ENCODE peak calls at places on chromosomes 2 and 18, in four cellular contexts. One of them, this sample, is unnamed.

GRCh38 chr2:74564222-74564621 is 9.7 kb downstream of the DOK1 start:
- DNase-seq in K562: no peak
- DNase-seq in HEK293T: no peak
- DNase-seq in HepG2: no peak
- DNase-seq in this sample: no peak

GRCh38 chr2:98658816-98659486 is 50.6 kb downstream of the UNC50 start:
- DNase-seq in K562: no peak
- DNase-seq in HEK293T: no peak
- DNase-seq in HepG2: no peak
- DNase-seq in this sample: no peak

GRCh38 chr2:164903214-164903613 is 52.1 kb downstream of the SLC38A11 start:
- DNase-seq in K562: no peak
- DNase-seq in HEK293T: no peak
- DNase-seq in HepG2: no peak
- DNase-seq in this sample: no peak

GRCh38 chr2:56184500-56184996 is 758 bp downstream of the CCDC85A start:
- DNase-seq in K562: peak
- DNase-seq in HEK293T: peak
- DNase-seq in HepG2: no peak
- DNase-seq in this sample: peak

GRCh38 chr18:9137168-9138066 is 836 bp downstream of the ANKRD12 start:
- DNase-seq in K562: peak
- DNase-seq in HEK293T: peak
- DNase-seq in HepG2: peak
- DNase-seq in this sample: peak

GRCh38 chr2:8543412-8544167 is 138.3 kb upstream of the ID2 start:
- DNase-seq in K562: no peak
- DNase-seq in HEK293T: no peak
- DNase-seq in HepG2: no peak
- DNase-seq in this sample: no peak

GRCh38 chr2:178891265-178891958 is 84.2 kb upstream of the TTN start:
- DNase-seq in K562: peak
- DNase-seq in HEK293T: peak
- DNase-seq in HepG2: peak
- DNase-seq in this sample: peak

GRCh38 chr2:86648696-86649095 is 25.0 kb upstream of the RNF103 start:
- DNase-seq in K562: no peak
- DNase-seq in HEK293T: no peak
- DNase-seq in HepG2: no peak
- DNase-seq in this sample: no peak

GRCh38 chr2:19046986-19047780 is 311.2 kb downstream of the OSR1 start:
- DNase-seq in K562: no peak
- DNase-seq in HEK293T: no peak
- DNase-seq in HepG2: no peak
- DNase-seq in this sample: no peak

GRCh38 chr2:55120634-55121359 is 70.5 kb upstream of the RTN4 start:
- DNase-seq in K562: peak
- DNase-seq in HEK293T: peak
- DNase-seq in HepG2: no peak
- DNase-seq in this sample: no peak

GRCh38 chr2:239155806-239156480 is 244.9 kb downstream of the HDAC4 start:
- DNase-seq in K562: no peak
- DNase-seq in HEK293T: no peak
- DNase-seq in HepG2: no peak
- DNase-seq in this sample: no peak

GRCh38 chr2:121285926-121286325 is 924 bp upstream of the TFCP2L1 start:
- DNase-seq in K562: no peak
- DNase-seq in HEK293T: no peak
- DNase-seq in HepG2: no peak
- DNase-seq in this sample: no peak

GRCh38 chr2:104874230-104874629 is 20.3 kb downstream of the POU3F3 start:
- DNase-seq in K562: no peak
- DNase-seq in HEK293T: no peak
- DNase-seq in HepG2: no peak
- DNase-seq in this sample: no peak

DNA sequence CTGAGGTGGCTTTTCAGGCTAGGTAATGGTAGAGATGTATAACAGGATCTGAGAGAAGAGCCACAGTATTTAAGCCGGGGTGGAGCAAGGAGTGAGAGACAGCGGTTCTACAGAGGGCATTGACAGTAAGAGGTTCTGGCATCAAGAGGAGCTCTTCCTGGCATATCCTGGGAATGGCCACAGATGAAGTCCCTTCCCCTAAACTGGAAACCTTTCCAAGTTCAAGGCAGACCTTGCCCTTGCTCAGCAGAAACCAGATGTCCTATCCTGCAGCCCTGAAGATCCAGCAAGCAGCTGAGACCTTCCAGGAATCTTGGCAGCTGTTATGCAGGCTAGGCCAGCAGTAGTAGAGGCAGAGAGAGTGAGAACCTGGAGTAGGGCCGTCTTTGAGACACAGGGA is 18.1 kb downstream of the REG1A start:
- DNase-seq in K562: no peak
- DNase-seq in HEK293T: no peak
- DNase-seq in HepG2: no peak
- DNase-seq in this sample: no peak
- TF ChIP-seq ELF4 in K562: no peak
- TF ChIP-seq ELF4 in HEK293T: no peak
- TF ChIP-seq ELF4 in HepG2: no peak
- TF ChIP-seq ELF4 in this sample: no peak

GRCh38 chr2:231393149-231394131 is 2.1 kb upstream of the B3GNT7 start:
- DNase-seq in K562: no peak
- DNase-seq in HEK293T: no peak
- DNase-seq in HepG2: peak
- DNase-seq in this sample: peak
- TF ChIP-seq ELF4 in K562: no peak
- TF ChIP-seq ELF4 in HEK293T: no peak
- TF ChIP-seq ELF4 in HepG2: no peak
- TF ChIP-seq ELF4 in this sample: no peak

GRCh38 chr2:111117666-111118454 is 2.9 kb upstream of the BCL2L11 start:
- DNase-seq in K562: no peak
- DNase-seq in HEK293T: no peak
- DNase-seq in HepG2: no peak
- DNase-seq in this sample: peak
- TF ChIP-seq ELF4 in K562: no peak
- TF ChIP-seq ELF4 in HEK293T: no peak
- TF ChIP-seq ELF4 in HepG2: no peak
- TF ChIP-seq ELF4 in this sample: no peak

GRCh38 chr2:173830169-173830568 is 135.0 kb downstream of the SP3 start:
- DNase-seq in K562: no peak
- DNase-seq in HEK293T: no peak
- DNase-seq in HepG2: no peak
- DNase-seq in this sample: no peak
- TF ChIP-seq ELF4 in K562: no peak
- TF ChIP-seq ELF4 in HEK293T: no peak
- TF ChIP-seq ELF4 in HepG2: no peak
- TF ChIP-seq ELF4 in this sample: no peak

DNA sequence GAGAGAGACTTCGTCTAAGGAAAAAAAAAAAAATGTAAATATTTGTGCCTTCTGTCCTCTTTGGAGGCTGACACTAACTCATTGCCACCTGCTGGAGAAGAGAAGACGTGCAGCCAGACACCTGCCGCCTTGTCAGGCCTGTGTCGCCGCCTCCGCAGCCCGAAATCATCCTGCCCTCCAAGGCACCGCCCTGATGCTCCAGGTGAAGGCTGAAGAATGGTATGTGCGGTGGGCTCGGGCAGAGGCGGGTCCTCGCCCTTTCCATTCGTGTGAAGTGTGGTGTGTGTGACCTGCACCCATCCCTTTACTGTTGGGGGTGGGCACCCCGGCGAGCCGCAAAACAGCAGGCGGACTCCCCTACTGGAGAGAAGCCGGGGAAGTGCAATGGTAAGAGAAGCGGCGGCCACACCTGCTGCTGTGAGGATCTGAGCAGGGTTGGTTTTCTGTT is 60.4 kb downstream of the FAM161A start:
- DNase-seq in K562: peak
- DNase-seq in HEK293T: peak
- DNase-seq in HepG2: peak
- DNase-seq in this sample: peak
- TF ChIP-seq ELF4 in K562: no peak
- TF ChIP-seq ELF4 in HEK293T: no peak
- TF ChIP-seq ELF4 in HepG2: no peak
- TF ChIP-seq ELF4 in this sample: no peak

DNA sequence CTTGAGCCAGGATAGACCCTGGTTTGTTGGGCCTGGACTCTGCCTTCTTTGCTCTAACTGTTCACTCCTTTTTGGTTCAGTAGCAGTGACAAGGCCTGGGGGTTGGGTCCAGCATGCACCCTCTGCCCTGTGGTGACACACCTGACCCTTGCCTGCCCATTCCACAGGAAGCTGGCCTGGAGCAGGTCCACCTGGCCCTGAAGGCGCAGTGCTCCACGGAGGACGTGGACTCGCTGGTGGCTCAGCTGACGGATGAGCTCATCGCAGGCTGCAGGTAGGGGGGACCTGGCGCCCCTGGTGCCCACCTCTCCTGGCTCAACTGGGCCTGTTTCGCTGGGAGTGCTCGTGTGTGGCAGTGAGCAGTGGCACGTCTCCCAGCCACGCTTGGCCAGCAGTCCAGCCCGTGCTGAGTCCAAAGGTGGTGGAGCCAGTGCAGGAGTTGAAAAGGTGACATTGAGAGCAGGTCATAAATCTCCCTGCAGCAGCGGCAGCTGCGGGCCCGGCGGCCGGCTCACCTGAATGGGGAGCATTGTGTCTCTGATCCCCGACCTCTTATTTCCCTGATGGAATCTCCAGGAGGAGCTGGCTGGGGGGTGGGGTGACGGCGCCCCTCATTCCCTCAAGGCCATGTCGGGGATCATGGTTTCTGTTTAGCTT is 102.6 kb downstream of the DYSF start:
- DNase-seq in K562: no peak
- DNase-seq in HEK293T: no peak
- DNase-seq in HepG2: peak
- DNase-seq in this sample: no peak
- TF ChIP-seq ELF4 in K562: no peak
- TF ChIP-seq ELF4 in HEK293T: no peak
- TF ChIP-seq ELF4 in HepG2: no peak
- TF ChIP-seq ELF4 in this sample: no peak

GRCh38 chr2:12126325-12126724 is 379.9 kb downstream of the LPIN1 start:
- DNase-seq in K562: peak
- DNase-seq in HEK293T: no peak
- DNase-seq in HepG2: no peak
- DNase-seq in this sample: no peak

GRCh38 chr2:12131975-12132374 is 385.5 kb downstream of the LPIN1 start:
- DNase-seq in K562: no peak
- DNase-seq in HEK293T: no peak
- DNase-seq in HepG2: no peak
- DNase-seq in this sample: no peak

DNA sequence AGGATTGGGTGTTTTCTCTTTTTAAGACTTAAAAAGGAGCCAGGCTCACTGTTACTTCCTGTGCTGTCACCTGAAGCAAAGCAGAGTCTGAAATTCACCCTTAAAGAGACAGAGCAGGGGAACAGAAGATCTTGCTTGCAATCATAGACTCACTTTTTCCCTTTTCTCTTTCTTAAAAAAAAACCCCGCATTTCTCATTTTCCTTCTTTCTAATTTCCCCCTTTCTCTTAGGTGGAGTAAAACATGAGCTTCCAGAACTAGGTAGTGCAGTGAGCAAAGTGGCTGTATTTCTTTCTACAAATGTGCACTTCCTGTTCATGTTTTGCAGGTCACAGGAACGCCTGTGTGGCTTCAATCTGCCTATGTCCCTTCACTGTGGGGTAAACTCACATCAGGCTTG is 381.2 kb downstream of the LPIN1 start:
- DNase-seq in K562: no peak
- DNase-seq in HEK293T: no peak
- DNase-seq in HepG2: no peak
- DNase-seq in this sample: no peak
- TF ChIP-seq ELF4 in K562: no peak
- TF ChIP-seq ELF4 in HEK293T: no peak
- TF ChIP-seq ELF4 in HepG2: no peak
- TF ChIP-seq ELF4 in this sample: no peak